ENCODE peak calls at places on chromosomes 3 and 15, in five cellular contexts. P is cardiac septum; L is stimulated activated CD4-positive, alpha-beta T cell treated with anti-CD3 and anti-CD28 coated beads, Interleukin-15, amount 100 ng/mL, for 48 hours; Z is AG08396; W is EL. C is an unnamed sample.

GRCh38 chr3:134291300-134292254 is 40.9 kb upstream of the RYK start:
- DNase-seq in P (no peak), L (no peak), Z (peak; percentile 57), W (peak; percentile 46), C (no peak)

GRCh38 chr15:41892621-41893421 is 1.0 kb downstream of the SPTBN5 start:
- DNase-seq in P (peak; percentile 91), L (no peak), Z (no peak), W (no peak), C (no peak)

GRCh38 chr3:126677862-126678549 is 23.1 kb upstream of the TXNRD3 start:
- DNase-seq in P (no peak), L (no peak), Z (no peak), W (no peak), C (no peak)

GRCh38 chr3:99172736-99173657 is 271.5 kb upstream of the DCBLD2 start:
- DNase-seq in P (no peak), L (no peak), Z (peak; percentile 44), W (peak; percentile 77), C (peak; percentile 81)

GRCh38 chr3:132256984-132257383 is 60.2 kb upstream of the ACP3 start:
- DNase-seq in P (no peak), L (no peak), Z (no peak), W (peak; percentile 46), C (peak; percentile 67)

GRCh38 chr3:134449277-134449676 is 36.5 kb downstream of the ANAPC13 start:
- DNase-seq in P (no peak), L (no peak), Z (peak; percentile 31), W (peak; percentile 56), C (peak; percentile 80)

GRCh38 chr3:105322570-105323273 is 44.0 kb upstream of the ALCAM start:
- DNase-seq in P (no peak), L (no peak), Z (no peak), W (peak; percentile 4), C (no peak)

GRCh38 chr15:90049030-90049429 is 47.9 kb downstream of the ZNF710 start:
- DNase-seq in P (no peak), L (no peak), Z (no peak), W (no peak), C (no peak)

GRCh38 chr15:58771621-58772235 is 626 bp downstream of the MINDY2 start:
- DNase-seq in P (peak; percentile 81), L (no peak), Z (peak; percentile 48), W (peak; percentile 18), C (peak; percentile 62)

GRCh38 chr15:67415186-67415585 is 105.7 kb upstream of the C15orf61 start:
- DNase-seq in P (no peak), L (no peak), Z (no peak), W (no peak), C (no peak)